ENCODE peak calls at places on chromosomes 2 and 18, in five cellular contexts. F is trophoblast cell, R is mesenchymal stem cell, Z is IMR-90, B is mesendoderm. Y is an unnamed sample.

GRCh38 chr2:172894723-172895387 is 159.2 kb downstream of the RAPGEF4 start:
- DNase-seq in Z (no peak), B (no peak), R (no peak), F (no peak), Y (no peak)

GRCh38 chr2:207711750-207712487 is 479 bp downstream of the CCNYL1 start:
- DNase-seq in Z (peak; percentile 33), B (peak; percentile 59), F (peak; percentile 66), R (peak; percentile 66), Y (peak; percentile 30)

GRCh38 chr2:110716959-110717645 is 15.3 kb upstream of the ACOXL start:
- DNase-seq in B (no peak), R (peak; percentile 33), Z (no peak), F (no peak), Y (no peak)

GRCh38 chr18:13258792-13259385 is 40.3 kb downstream of the LDLRAD4 start:
- DNase-seq in B (no peak), R (no peak), Z (no peak), F (no peak), Y (no peak)

GRCh38 chr2:236968101-236968886 is 117.4 kb upstream of the COPS8 start:
- DNase-seq in R (no peak), F (no peak), Z (no peak), B (no peak), Y (no peak)

GRCh38 chr18:47928466-47928865 is 2.0 kb downstream of the SMAD2 start:
- DNase-seq in B (no peak), F (no peak), R (no peak), Z (peak; percentile 28), Y (no peak)

GRCh38 chr2:201126308-201127127 is 10.6 kb downstream of the CFLAR start:
- DNase-seq in F (peak; percentile 86), B (peak; percentile 95), R (peak; percentile 58), Z (peak; percentile 49), Y (no peak)

GRCh38 chr2:120825370-120826259 is 89.9 kb downstream of the GLI2 start:
- DNase-seq in Z (peak; percentile 90), R (peak; percentile 94), B (peak; percentile 67), F (peak; percentile 26), Y (no peak)

GRCh38 chr18:10285283-10285640 is 169.2 kb upstream of the APCDD1 start:
- DNase-seq in Z (no peak), F (no peak), R (no peak), B (no peak), Y (no peak)

GRCh38 chr2:27901219-27901618 is 10.7 kb downstream of the BABAM2 start:
- DNase-seq in B (no peak), R (no peak), Z (peak; percentile 32), F (no peak), Y (no peak)

GRCh38 chr18:59238385-59238784 is 18.4 kb downstream of the GRP start:
- DNase-seq in Z (no peak), F (no peak), B (no peak), R (no peak), Y (no peak)

GRCh38 chr2:230828272-230828961 is 36.3 kb upstream of the ITM2C start:
- DNase-seq in F (no peak), Z (no peak), B (no peak), R (no peak), Y (no peak)

GRCh38 chr18:21991081-21991534 is 178.3 kb upstream of the GATA6 start:
- DNase-seq in B (peak; percentile 97), Z (no peak), R (no peak), F (peak; percentile 68), Y (peak; percentile 35)

GRCh38 chr2:166972002-166972401 is 83.7 kb downstream of the XIRP2 start:
- DNase-seq in B (peak; percentile 56), R (peak; percentile 5), Z (no peak), F (no peak), Y (no peak)

GRCh38 chr2:130332271-130333073 is 10.2 kb upstream of the IMP4 start:
- DNase-seq in B (peak; percentile 82), Z (peak; percentile 81), R (peak; percentile 89), F (peak; percentile 90), Y (peak; percentile 64)

GRCh38 chr2:105364436-105365139 is 27.2 kb downstream of the C2orf49 start:
- DNase-seq in B (no peak), Z (no peak), R (no peak), F (no peak), Y (no peak)

GRCh38 chr2:170848587-170848986 is 31.9 kb downstream of the GAD1 start:
- DNase-seq in R (peak; percentile 44), B (peak; percentile 29), Z (peak; percentile 40), F (no peak), Y (no peak)

GRCh38 chr2:133504566-133505505 is 63.4 kb downstream of the NCKAP5 start:
- DNase-seq in F (peak; percentile 20), Z (peak; percentile 51), R (peak; percentile 12), B (no peak), Y (no peak)

GRCh38 chr2:30127016-30127893 is 19.6 kb upstream of the YPEL5 start:
- DNase-seq in F (no peak), Z (peak; percentile 31), B (no peak), R (no peak), Y (no peak)

GRCh38 chr2:176188218-176188968 is at the start of gene HOXD1:
- DNase-seq in Z (no peak), F (peak; percentile 35), B (peak; percentile 68), R (no peak), Y (no peak)

GRCh38 chr2:240948086-240948485 is 42.0 kb downstream of the CROCC2 start:
- DNase-seq in F (no peak), B (no peak), R (no peak), Z (no peak), Y (no peak)

GRCh38 chr2:13522917-13523821 is 806.4 kb downstream of the TRIB2 start:
- DNase-seq in B (peak; percentile 57), Z (no peak), F (peak; percentile 46), R (no peak), Y (no peak)

DNA sequence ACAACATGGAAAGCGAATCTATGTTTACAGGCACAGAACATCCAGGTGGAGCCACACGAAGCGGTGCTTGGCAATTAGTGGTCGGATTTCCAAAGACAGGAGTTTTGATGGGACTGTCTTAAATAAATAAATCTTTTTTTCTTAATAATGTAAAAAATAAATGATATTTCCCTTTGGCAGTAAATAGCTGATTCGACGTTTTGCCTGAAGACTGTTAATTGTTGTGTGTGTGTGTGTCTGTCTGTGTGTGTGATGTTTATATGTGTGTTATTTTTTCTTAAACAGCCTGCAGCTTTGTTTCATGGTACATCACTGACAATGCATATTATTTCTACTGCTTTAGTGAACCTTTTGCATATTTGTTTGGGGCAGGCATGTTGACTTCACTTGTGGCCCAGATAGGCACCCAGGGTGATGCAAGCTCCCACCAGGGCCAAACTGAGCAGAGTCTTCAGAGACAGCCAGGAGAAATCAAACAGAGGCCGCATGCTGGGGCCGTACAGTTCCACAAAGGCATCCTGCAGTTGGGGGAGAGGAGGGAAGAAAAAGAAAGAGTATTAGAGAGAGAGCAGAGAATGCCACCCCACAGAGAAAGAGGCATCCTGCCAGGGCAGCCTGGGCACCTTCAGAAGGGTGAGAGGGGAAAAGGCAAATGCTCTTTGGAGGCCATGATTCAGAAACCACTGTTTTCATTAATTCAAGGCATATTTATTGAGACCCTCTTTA is 191.2 kb downstream of the BCL2 start:
- DNase-seq in R (no peak), B (no peak), F (no peak), Z (no peak), Y (no peak)
- H3K4me1 ChIP-seq in R (peaks cover 1% of the 10 kb centered on the region), B (no peaks in the 10 kb centered on the region), F (peaks cover 4% of the 10 kb centered on the region), Z (no peaks in the 10 kb centered on the region), Y (no peaks in the 10 kb centered on the region)

GRCh38 chr18:46433121-46433826 is 223.7 kb downstream of the LOXHD1 start:
- DNase-seq in Z (no peak), B (peak; percentile 80), R (no peak), F (no peak), Y (no peak)
- H3K4ac ChIP-seq in Z (no peak overlapping the region), B (no peak overlapping the region), R (no peak overlapping the region), F (no peak overlapping the region), Y (peak overlapping the region; percentile 18)

GRCh38 chr2:47501374-47502200 is 98.6 kb downstream of the MSH2 start:
- DNase-seq in Z (peak; percentile 37), B (peak; percentile 82), F (no peak), R (peak; percentile 57), Y (no peak)
- H3K4me1 ChIP-seq in Z (peaks cover 7% of the 10 kb centered on the region), B (peaks cover 2% of the 10 kb centered on the region), F (no peaks in the 10 kb centered on the region), R (peaks cover 7% of the 10 kb centered on the region), Y (no peaks in the 10 kb centered on the region)

GRCh38 chr18:46265190-46266156 is 161.3 kb downstream of the HAUS1 start:
- DNase-seq in R (no peak), Z (no peak), F (peak; percentile 53), B (no peak), Y (no peak)
- H3K4ac ChIP-seq in R (no peak overlapping the region), Z (no peak overlapping the region), F (no peak overlapping the region), B (no peak overlapping the region), Y (no peak overlapping the region)

GRCh38 chr2:42929577-42929984 is 137.2 kb upstream of the HAAO start:
- DNase-seq in F (no peak), B (no peak), Z (no peak), R (no peak), Y (no peak)

GRCh38 chr2:42932271-42933151 is 140.1 kb upstream of the HAAO start:
- DNase-seq in Z (peak; percentile 28), F (no peak), B (no peak), R (no peak), Y (no peak)

GRCh38 chr2:42929985-42930581 is 137.7 kb upstream of the HAAO start:
- DNase-seq in R (peak; percentile 90), B (peak; percentile 42), F (no peak), Z (peak; percentile 82), Y (no peak)

GRCh38 chr2:42931818-42932195 is 139.4 kb upstream of the HAAO start:
- DNase-seq in R (no peak), B (peak; percentile 76), Z (peak; percentile 28), F (peak; percentile 20), Y (no peak)

GRCh38 chr2:42931147-42931817 is 138.9 kb upstream of the HAAO start:
- DNase-seq in B (peak; percentile 88), R (no peak), F (peak; percentile 8), Z (no peak), Y (no peak)
- H3K4me1 ChIP-seq in B (peaks cover 15% of the 10 kb centered on the region), R (peaks cover 57% of the 10 kb centered on the region), F (peaks cover 48% of the 10 kb centered on the region), Z (peaks cover 39% of the 10 kb centered on the region), Y (peaks cover 45% of the 10 kb centered on the region)

GRCh38 chr2:128302011-128302743 is 16.5 kb downstream of the HS6ST1 start:
- DNase-seq in B (no peak), F (peak; percentile 94), R (no peak), Z (no peak), Y (no peak)
- H3K4ac ChIP-seq in B (no peak overlapping the region), F (peak overlapping the region; percentile 13), R (peak overlapping the region; percentile 44), Z (peak overlapping the region; percentile 99), Y (no peak overlapping the region)

Y was measured in neuronal stem cell.